ENCODE peak calls at places on chromosome 1, in six cellular contexts. F is left ventricle myocardium inferior, P is fibroblast of villous mesenchyme, Q is BJ, J is fibroblast of mammary gland, T is lower leg skin. E is an unnamed sample.
A peak's percentile ranks its signal among the peaks of the same experiment; 100 is the strongest.

GRCh38 chr1:227125929-227126545 is 185.9 kb downstream of the COQ8A start:
- DNase-seq in F (no peak), P (no peak), Q (no peak), J (no peak), T (no peak), E (no peak)

GRCh38 chr1:19432943-19433609 is 52.3 kb downstream of the CAPZB start:
- DNase-seq in F (no peak), P (peak; percentile 93), Q (no peak), J (peak; percentile 72), T (no peak), E (no peak)

GRCh38 chr1:65235867-65236805 is 73.2 kb upstream of the DNAJC6 start:
- DNase-seq in F (no peak), P (peak; percentile 63), Q (no peak), J (peak; percentile 54), T (no peak), E (no peak)

GRCh38 chr1:185111873-185112272 is 44.9 kb downstream of the TRMT1L start:
- DNase-seq in F (no peak), P (no peak), Q (no peak), J (no peak), T (no peak), E (no peak)

GRCh38 chr1:234731371-234732085 is 121.5 kb upstream of the IRF2BP2 start:
- DNase-seq in F (no peak), P (no peak), Q (peak; percentile 81), J (peak; percentile 92), T (no peak), E (peak; percentile 81)

GRCh38 chr1:175459839-175460238 is 267.3 kb upstream of the KIAA0040 start:
- DNase-seq in F (no peak), P (no peak), Q (no peak), J (no peak), T (no peak), E (no peak)

GRCh38 chr1:111731956-111732355 is 7.2 kb downstream of the INKA2 start:
- DNase-seq in F (no peak), P (no peak), Q (no peak), J (no peak), T (no peak), E (no peak)

GRCh38 chr1:16088996-16089395 is 15.5 kb upstream of the FAM131C start:
- DNase-seq in F (peak; percentile 10), P (peak; percentile 33), Q (no peak), J (peak; percentile 63), T (no peak), E (peak; percentile 83)

GRCh38 chr1:22188436-22188835 is 45.5 kb upstream of the WNT4 start:
- DNase-seq in F (no peak), P (no peak), Q (no peak), J (no peak), T (no peak), E (no peak)

GRCh38 chr1:162443906-162444305 is 32.0 kb upstream of the SH2D1B start:
- DNase-seq in F (no peak), P (no peak), Q (no peak), J (peak; percentile 2), T (no peak), E (no peak)

GRCh38 chr1:51600954-51601353 is 15.9 kb upstream of the OSBPL9 start:
- DNase-seq in F (no peak), P (no peak), Q (no peak), J (no peak), T (no peak), E (no peak)

GRCh38 chr1:21638531-21639341 is 30.4 kb downstream of the RAP1GAP start:
- DNase-seq in F (peak; percentile 22), P (peak; percentile 22), Q (no peak), J (peak; percentile 28), T (no peak), E (no peak)

GRCh38 chr1:29643281-29643680 is 407.0 kb downstream of the PTPRU start:
- DNase-seq in F (no peak), P (no peak), Q (no peak), J (no peak), T (peak; percentile 6), E (no peak)

GRCh38 chr1:42319128-42319851 is 15.7 kb downstream of the FOXJ3 start:
- DNase-seq in F (no peak), P (peak; percentile 51), Q (no peak), J (peak; percentile 52), T (no peak), E (peak; percentile 60)
- H3K4me3 ChIP-seq in F (peak overlapping the region; percentile 29), P (no peak overlapping the region), Q (no peak overlapping the region), J (no peak overlapping the region), T (no peak overlapping the region), E (no peak overlapping the region)

DNA sequence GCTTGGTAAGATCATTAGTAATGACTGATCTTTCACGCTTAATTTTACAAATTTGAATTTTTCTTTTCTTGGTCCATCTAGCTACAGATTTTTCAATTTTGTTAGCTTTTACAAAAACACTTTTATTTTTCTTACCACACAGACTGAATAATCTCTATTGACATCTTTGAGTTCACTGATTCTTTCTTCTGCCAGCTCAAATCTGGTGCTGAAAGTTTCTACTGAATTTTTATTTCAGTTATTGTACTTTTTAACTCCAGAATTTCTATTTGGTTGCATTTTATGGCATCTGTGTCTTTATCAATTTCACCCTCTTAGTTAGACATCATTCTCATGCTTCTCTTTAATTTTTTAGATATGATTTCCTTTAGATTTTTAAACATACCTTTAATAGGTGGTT is 584.7 kb downstream of the LMO4 start:
- DNase-seq in F (no peak), P (no peak), Q (no peak), J (no peak), T (no peak), E (no peak)
- H3K4me3 ChIP-seq in F (no peak overlapping the region), P (no peak overlapping the region), Q (no peak overlapping the region), J (no peak overlapping the region), T (no peak overlapping the region), E (no peak overlapping the region)

GRCh38 chr1:204417231-204417997 is 5.8 kb upstream of the PPP1R15B start:
- DNase-seq in F (peak; percentile 32), P (peak; percentile 99), Q (peak; percentile 98), J (peak; percentile 98), T (peak; percentile 82), E (peak; percentile 97)
- H3K4me3 ChIP-seq in F (peak overlapping the region; percentile 29), P (peak overlapping the region; percentile 43), Q (peak overlapping the region; percentile 5), J (peak overlapping the region; percentile 28), T (no peak overlapping the region), E (peak overlapping the region; percentile 15)

GRCh38 chr1:93908394-93909145 is 660 bp downstream of the GCLM start:
- DNase-seq in F (peak; percentile 37), P (no peak), Q (no peak), J (no peak), T (no peak), E (no peak)

GRCh38 chr1:93909146-93910050 is at the start of gene GCLM:
- DNase-seq in F (peak; percentile 92), P (peak; percentile 95), Q (peak; percentile 74), J (peak; percentile 94), T (peak; percentile 71), E (peak; percentile 93)

GRCh38 chr1:93905734-93906133 is 3.5 kb downstream of the GCLM start:
- DNase-seq in F (no peak), P (peak; percentile 66), Q (no peak), J (peak; percentile 74), T (no peak), E (peak; percentile 5)

GRCh38 chr1:93906480-93906879 is 2.8 kb downstream of the GCLM start:
- DNase-seq in F (no peak), P (no peak), Q (no peak), J (no peak), T (no peak), E (no peak)

GRCh38 chr1:93907718-93908117 is 1.5 kb downstream of the GCLM start:
- DNase-seq in F (peak; percentile 24), P (peak; percentile 44), Q (no peak), J (peak; percentile 69), T (no peak), E (peak; percentile 21)
- H3K4me3 ChIP-seq in F (peak overlapping the region; percentile 90), P (peak overlapping the region; percentile 87), Q (peak overlapping the region; percentile 90), J (peak overlapping the region; percentile 72), T (no peak overlapping the region), E (peak overlapping the region; percentile 77)

DNA sequence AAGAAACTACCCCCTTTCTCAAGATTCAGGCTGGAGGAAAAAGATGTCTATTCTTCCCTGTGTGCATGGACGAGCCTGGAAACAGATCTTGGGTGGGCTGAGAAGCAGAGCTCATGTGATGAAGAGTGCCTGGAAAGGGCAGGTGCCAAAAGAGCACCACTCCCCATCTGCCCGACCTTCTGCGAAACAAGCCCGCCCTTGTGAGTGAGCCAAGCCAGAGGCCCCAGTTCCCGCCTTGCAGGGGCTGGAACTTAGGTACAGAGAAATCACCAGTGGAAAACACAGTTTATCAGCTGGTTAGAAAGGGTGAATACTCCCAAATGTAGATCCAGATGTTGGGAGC is 26.7 kb upstream of the A3GALT2 start:
- DNase-seq in F (no peak), P (peak; percentile 70), Q (no peak), J (peak; percentile 68), T (peak; percentile 64), E (no peak)
- H3K4me3 ChIP-seq in F (peak overlapping the region; percentile 92), P (peak overlapping the region; percentile 85), Q (peak overlapping the region; percentile 82), J (peak overlapping the region; percentile 79), T (peak overlapping the region; percentile 80), E (peak overlapping the region; percentile 90)

GRCh38 chr1:61639937-61640336 is 85.0 kb downstream of the TM2D1 start:
- DNase-seq in F (no peak), P (no peak), Q (no peak), J (no peak), T (no peak), E (no peak)
- H3K4me3 ChIP-seq in F (no peak overlapping the region), P (no peak overlapping the region), Q (no peak overlapping the region), J (no peak overlapping the region), T (no peak overlapping the region), E (no peak overlapping the region)

E was measured in brain microvascular endothelial cell.